ENCODE peak calls at places on chromosomes 13 and 19, in five cellular contexts. N is A549, S is IMR-90, A is SK-N-SH, J is K562. W is an unnamed sample.
A peak's percentile ranks its signal among the peaks of the same experiment; 100 is the strongest.

GRCh38 chr13:38405216-38405615 is 55.6 kb downstream of the UFM1 start:
- DNase-seq in N (no peak), S (no peak), A (no peak), J (no peak), W (no peak)

GRCh38 chr19:6464070-6464873 is at the start of gene CRB3:
- DNase-seq in N (peak; percentile 21), S (no peak), A (no peak), J (no peak), W (peak; percentile 99)

GRCh38 chr19:51354742-51355148 is 11.4 kb downstream of the ETFB start:
- DNase-seq in N (no peak), S (peak; percentile 19), A (peak; percentile 53), J (no peak), W (peak; percentile 55)

GRCh38 chr13:98632971-98633370 is 56.1 kb upstream of the STK24 start:
- DNase-seq in N (no peak), S (peak; percentile 5), A (no peak), J (no peak), W (no peak)

GRCh38 chr19:4337906-4338440 is 654 bp downstream of the STAP2 start:
- DNase-seq in N (no peak), S (no peak), A (no peak), J (no peak), W (no peak)

GRCh38 chr19:37654118-37654517 is 1.1 kb downstream of the ZFP30 start:
- DNase-seq in N (no peak), S (no peak), A (peak; percentile 40), J (peak; percentile 11), W (no peak)

GRCh38 chr13:114109646-114110045 is 22.8 kb downstream of the RASA3 start:
- DNase-seq in N (no peak), S (no peak), A (peak; percentile 85), J (no peak), W (no peak)

GRCh38 chr13:79581870-79582315 is 100.9 kb downstream of the NDFIP2 start:
- DNase-seq in N (no peak), S (peak; percentile 3), A (no peak), J (no peak), W (no peak)

GRCh38 chr13:99473515-99473914 is 27.8 kb upstream of the TM9SF2 start:
- DNase-seq in N (no peak), S (no peak), A (no peak), J (no peak), W (no peak)

GRCh38 chr19:42352216-42352892 is 26.9 kb downstream of the MEGF8 start:
- DNase-seq in N (peak; percentile 72), S (peak; percentile 8), A (peak; percentile 58), J (peak; percentile 26), W (no peak)

GRCh38 chr13:30616927-30617314 is 799 bp upstream of the USPL1 start:
- DNase-seq in N (peak; percentile 88), S (peak; percentile 89), A (peak; percentile 64), J (peak; percentile 62), W (no peak)

GRCh38 chr13:40558656-40559055 is 107.8 kb downstream of the FOXO1 start:
- DNase-seq in N (no peak), S (no peak), A (no peak), J (no peak), W (no peak)

DNA sequence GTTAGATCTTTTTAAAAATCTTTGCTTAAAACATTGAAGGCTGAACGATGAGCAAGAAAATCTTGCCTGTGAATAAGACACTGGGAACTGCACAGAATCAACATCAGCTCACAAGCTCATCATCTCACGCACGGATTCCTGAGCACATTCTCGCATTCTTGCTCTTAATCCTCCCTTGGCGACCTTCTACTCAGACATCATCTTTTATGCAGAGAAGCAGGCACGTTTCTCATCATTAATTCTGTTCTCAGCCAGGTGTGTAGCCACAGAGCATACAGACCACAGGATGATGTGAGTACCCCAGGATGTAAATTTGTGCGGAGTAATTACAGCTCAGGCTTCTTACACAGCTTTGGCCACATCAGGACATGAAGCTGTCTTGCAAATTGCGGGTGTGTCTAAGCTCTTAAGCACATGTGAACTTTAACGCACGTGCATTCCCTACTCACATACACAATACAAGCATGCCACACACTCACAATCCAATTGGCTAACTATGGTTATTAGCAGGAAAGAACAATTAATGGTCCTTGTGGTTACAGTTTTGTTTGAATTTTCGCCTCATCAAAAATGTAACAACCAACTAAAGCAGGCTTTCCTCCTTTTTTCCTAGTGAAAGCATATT is 36.5 kb upstream of the SACS start:
- DNase-seq in N (peak; percentile 6), S (peak; percentile 83), A (no peak), J (no peak), W (no peak)
- TF ChIP-seq RFX5 in N (no peak), S (no peak), A (no peak), J (no peak), W (no peak)

GRCh38 chr19:10420444-10421239 is at the start of gene PDE4A:
- DNase-seq in N (peak; percentile 68), S (no peak), A (peak; percentile 73), J (peak; percentile 78), W (peak; percentile 80)
- TF ChIP-seq RFX5 in N (no peak), S (no peak), A (no peak), J (no peak), W (no peak)

DNA sequence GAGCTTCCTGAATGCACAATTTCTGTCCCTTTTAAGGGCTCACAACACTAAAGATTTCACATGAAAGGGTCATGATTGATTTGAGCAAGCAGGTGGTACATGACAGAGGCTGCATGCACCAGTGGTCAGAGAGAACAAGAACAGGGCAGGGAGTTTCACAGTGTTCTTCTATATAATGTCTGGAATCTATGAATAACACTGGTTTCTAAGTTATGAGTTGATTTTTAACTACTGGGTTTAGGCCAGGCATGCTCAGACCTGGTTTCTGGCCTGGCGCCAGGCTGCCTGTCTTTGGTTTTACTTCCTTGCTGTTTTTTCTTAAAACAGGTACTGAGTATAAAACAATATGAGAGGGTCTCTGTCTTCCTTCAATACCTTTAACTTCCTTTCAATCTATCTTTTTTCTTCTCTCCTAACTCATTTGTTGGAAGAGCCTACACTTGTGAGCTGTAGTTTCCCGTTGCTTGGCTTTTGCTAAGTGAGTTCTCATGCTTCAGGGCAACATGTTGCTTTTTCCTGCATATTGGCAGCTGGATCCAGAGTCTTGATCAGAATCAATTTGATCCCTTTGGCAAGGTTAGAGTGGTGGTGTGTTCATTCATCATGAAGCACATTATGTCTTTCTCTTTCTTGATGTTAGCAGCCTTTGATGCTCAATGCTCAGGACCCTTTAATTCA is 38.5 kb upstream of the FGF14 start:
- DNase-seq in N (no peak), S (no peak), A (no peak), J (no peak), W (no peak)
- TF ChIP-seq RFX5 in N (no peak), S (no peak), A (no peak), J (no peak), W (no peak)

GRCh38 chr19:21856751-21857150 is 20.8 kb upstream of the ZNF43 start:
- DNase-seq in N (no peak), S (no peak), A (no peak), J (no peak), W (no peak)
- TF ChIP-seq RFX5 in N (no peak), S (no peak), A (no peak), J (no peak), W (no peak)

GRCh38 chr13:28423010-28423409 is 71.9 kb downstream of the FLT1 start:
- DNase-seq in N (no peak), S (no peak), A (no peak), J (no peak), W (no peak)
- TF ChIP-seq RFX5 in N (no peak), S (no peak), A (no peak), J (no peak), W (no peak)

DNA sequence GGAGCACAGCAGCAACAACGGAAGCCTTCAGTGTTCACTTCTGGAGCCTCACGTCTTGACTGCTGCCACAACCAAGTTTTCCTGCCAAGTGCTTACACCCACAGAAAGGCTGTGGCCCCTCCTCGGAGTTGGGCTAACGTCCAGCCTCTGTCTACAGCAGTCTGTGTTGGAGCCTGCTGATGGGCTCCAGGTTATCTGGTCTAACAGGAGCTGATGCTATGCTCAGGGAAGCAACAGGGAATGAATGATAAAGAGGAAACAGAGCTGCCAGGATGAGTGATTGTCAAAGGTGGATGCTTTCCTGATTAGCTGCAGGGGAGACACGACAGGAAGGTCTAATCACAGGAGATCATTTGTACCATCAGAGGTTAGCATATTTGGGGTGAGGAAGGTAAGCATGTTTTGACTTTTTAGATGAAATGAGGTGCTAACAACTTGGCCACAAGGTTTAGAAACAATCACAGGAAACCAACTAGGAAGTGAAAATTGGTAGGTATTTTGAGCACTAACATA is 53.8 kb upstream of the RCBTB2 start:
- DNase-seq in N (no peak), S (peak; percentile 11), A (no peak), J (peak; percentile 32), W (no peak)
- TF ChIP-seq RFX5 in N (no peak), S (no peak), A (no peak), J (no peak), W (no peak)